ENCODE peak calls at places on chromosomes 13 and 19, in seven cellular contexts. T, V, F, G, B, Z and H are unnamed samples.

GRCh38 chr13:23615677-23616076 is 45.5 kb downstream of the TNFRSF19 start:
- DNase-seq in V (no peak), Z (no peak), T (no peak), F (no peak), G (no peak), B (no peak), H (no peak)

GRCh38 chr19:7533925-7534480 is 1.5 kb upstream of the PNPLA6 start:
- DNase-seq in Z (peak; percentile 88), F (peak; percentile 80), V (peak; percentile 88), T (peak; percentile 91), B (peak; percentile 94), G (peak; percentile 79), H (peak; percentile 77)

GRCh38 chr19:5968431-5969373 is 9.2 kb downstream of the RANBP3 start:
- DNase-seq in Z (no peak), B (no peak), F (no peak), T (no peak), G (no peak), V (no peak), H (no peak)

GRCh38 chr19:5074830-5075394 is 106.0 kb downstream of the KDM4B start:
- DNase-seq in Z (no peak), T (no peak), F (no peak), G (no peak), V (no peak), B (no peak), H (no peak)

GRCh38 chr19:5281588-5281987 is 59.0 kb downstream of the PTPRS start:
- DNase-seq in Z (peak; percentile 84), V (peak; percentile 27), B (peak; percentile 93), T (peak; percentile 22), F (no peak), G (no peak), H (no peak)

GRCh38 chr13:90950134-90950533 is 397.4 kb upstream of the MIR17HG start:
- DNase-seq in F (no peak), V (no peak), B (no peak), T (no peak), G (no peak), Z (no peak), H (no peak)

GRCh38 chr13:100710176-100710575 is 35.6 kb upstream of the TMTC4 start:
- DNase-seq in T (no peak), B (no peak), F (no peak), G (no peak), V (no peak), Z (no peak), H (no peak)

GRCh38 chr13:52348983-52349780 is 56.8 kb downstream of the THSD1 start:
- DNase-seq in G (no peak), Z (no peak), T (no peak), F (no peak), B (no peak), V (no peak), H (no peak)

GRCh38 chr13:113854238-113855011 is 9.5 kb downstream of the GAS6 start:
- DNase-seq in Z (peak; percentile 61), T (no peak), B (peak; percentile 82), F (peak; percentile 49), G (no peak), V (no peak), H (no peak)

GRCh38 chr13:44128522-44128921 is 245.1 kb upstream of the SERP2 start:
- DNase-seq in G (no peak), V (no peak), B (no peak), F (no peak), T (no peak), Z (peak; percentile 25), H (no peak)

GRCh38 chr19:36417752-36418286 is 625 bp downstream of the ZFP82 start:
- DNase-seq in V (no peak), T (no peak), F (peak; percentile 54), B (no peak), G (no peak), Z (no peak), H (no peak)

GRCh38 chr19:40674291-40674690 is 16.2 kb downstream of the NUMBL start:
- DNase-seq in T (no peak), Z (no peak), B (no peak), G (no peak), V (no peak), F (no peak), H (no peak)

GRCh38 chr13:24459234-24459633 is 53.3 kb downstream of the PARP4 start:
- DNase-seq in Z (no peak), F (no peak), G (no peak), B (no peak), T (no peak), V (no peak), H (no peak)

GRCh38 chr19:54552913-54553310 is 20.7 kb upstream of the LILRA2 start:
- DNase-seq in Z (no peak), V (no peak), F (no peak), G (no peak), B (no peak), T (no peak), H (no peak)

GRCh38 chr19:54548806-54549205 is 24.8 kb upstream of the LILRA2 start:
- DNase-seq in G (no peak), B (no peak), V (no peak), Z (no peak), F (no peak), T (no peak), H (no peak)

GRCh38 chr19:54551293-54551692 is 22.3 kb upstream of the LILRA2 start:
- DNase-seq in Z (no peak), F (no peak), G (peak; percentile 19), V (no peak), B (no peak), T (no peak), H (no peak)

GRCh38 chr19:54551950-54552912 is 21.4 kb upstream of the LILRA2 start:
- DNase-seq in T (peak; percentile 21), Z (peak; percentile 28), B (no peak), F (no peak), G (no peak), V (no peak), H (no peak)

GRCh38 chr19:54549224-54549623 is 24.4 kb upstream of the LILRA2 start:
- DNase-seq in T (no peak), V (no peak), F (no peak), G (no peak), B (no peak), Z (no peak), H (no peak)
- H3K9me3 ChIP-seq in T (no peaks in the 10 kb centered on the region), V (no peaks in the 10 kb centered on the region), F (peaks cover 85% of the 10 kb centered on the region), G (no peaks in the 10 kb centered on the region), B (no peaks in the 10 kb centered on the region), Z (peaks cover 4% of the 10 kb centered on the region), H (no peaks in the 10 kb centered on the region)

DNA sequence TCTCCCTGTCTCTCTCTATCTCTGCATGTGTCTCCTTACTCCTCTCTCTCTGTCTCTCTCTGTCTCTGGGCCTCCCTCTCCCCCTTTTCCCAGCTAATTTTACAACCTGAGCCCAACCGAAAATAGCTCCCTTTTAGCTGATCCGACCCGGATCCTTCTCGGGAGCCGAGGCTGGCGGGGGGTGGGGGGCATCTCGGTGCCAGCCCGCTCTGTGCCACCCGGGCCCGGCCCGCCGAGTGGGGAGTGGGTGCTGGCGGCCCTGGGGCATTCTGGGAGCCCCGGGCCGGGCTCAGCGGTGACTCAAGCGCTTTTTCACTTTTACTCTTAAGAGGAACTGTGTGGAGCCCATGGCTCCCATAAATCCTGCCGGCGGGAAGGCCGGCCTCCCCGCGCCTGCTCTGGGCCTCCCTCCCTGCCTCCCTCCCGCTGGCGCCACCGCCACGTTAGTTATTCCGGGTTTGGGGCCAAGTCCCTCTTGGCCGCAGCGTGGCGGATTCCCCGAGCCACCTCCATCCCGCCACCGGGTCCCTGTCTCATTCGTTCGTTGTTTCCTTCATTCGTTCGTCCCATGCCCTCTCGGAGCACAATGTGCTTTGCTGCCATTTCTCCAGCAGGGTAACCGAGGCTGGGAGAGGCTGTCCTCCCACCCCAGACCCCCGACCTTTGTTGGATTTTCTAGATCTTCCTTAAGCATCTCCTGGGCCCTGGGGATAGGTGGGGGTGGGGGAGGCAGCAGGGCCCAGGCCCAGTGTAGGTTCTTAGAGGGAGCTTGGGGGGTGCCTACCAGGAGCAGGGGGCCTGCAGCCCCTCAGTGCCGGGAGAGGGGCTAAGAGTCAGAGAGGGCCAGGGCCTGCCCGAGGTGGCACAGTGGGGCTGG is 3.2 kb downstream of the NFIC start:
- DNase-seq in V (peak; percentile 72), G (no peak), Z (peak; percentile 71), T (peak; percentile 63), F (no peak), B (peak; percentile 92), H (no peak)
- H3K27ac ChIP-seq in V (peak overlapping the region; percentile 99), G (no peak overlapping the region), Z (peak overlapping the region; percentile 97), T (peak overlapping the region; percentile 94), F (no peak overlapping the region), B (peak overlapping the region; percentile 100), H (peak overlapping the region; percentile 58)

GRCh38 chr19:12843328-12843727 is 5.0 kb downstream of the MAST1 start:
- DNase-seq in G (no peak), F (no peak), T (no peak), V (no peak), B (no peak), Z (no peak), H (no peak)
- H3K27me3 ChIP-seq in G (peaks cover 36% of the 10 kb centered on the region), F (no peaks in the 10 kb centered on the region), T (peaks cover 93% of the 10 kb centered on the region), V (peaks cover 54% of the 10 kb centered on the region), B (peaks cover 10% of the 10 kb centered on the region), Z (peaks cover 87% of the 10 kb centered on the region), H (peaks cover 50% of the 10 kb centered on the region)

GRCh38 chr13:20287976-20288375 is 55.9 kb upstream of the GJB6 start:
- DNase-seq in G (no peak), T (no peak), Z (no peak), V (no peak), B (no peak), F (no peak), H (no peak)

GRCh38 chr13:20291037-20291436 is 58.9 kb upstream of the GJB6 start:
- DNase-seq in T (peak; percentile 39), F (no peak), Z (no peak), G (no peak), B (no peak), V (no peak), H (no peak)

GRCh38 chr13:20288561-20288960 is 56.4 kb upstream of the GJB6 start:
- DNase-seq in V (no peak), T (no peak), Z (no peak), F (no peak), B (no peak), G (no peak), H (no peak)

DNA sequence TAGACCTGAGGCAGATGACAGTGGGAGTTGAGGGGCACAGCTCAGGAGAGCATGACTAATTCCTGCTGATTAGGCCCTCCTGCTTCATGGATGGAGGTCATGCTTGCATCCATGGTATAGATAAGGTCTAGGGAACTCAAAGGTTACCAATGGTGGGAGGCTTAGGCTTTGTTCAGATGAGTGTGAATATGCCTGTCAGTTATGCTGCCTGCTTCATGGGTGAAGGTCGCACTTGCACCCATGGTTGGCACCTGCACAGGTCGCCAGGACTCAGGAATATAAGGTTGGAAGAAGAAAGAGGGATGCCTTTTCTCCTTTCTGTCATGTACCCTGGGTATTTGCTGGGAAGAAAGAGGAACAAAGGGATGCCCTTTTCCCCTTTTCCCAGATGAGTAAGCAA is 53.4 kb upstream of the GJB6 start:
- DNase-seq in V (no peak), Z (no peak), T (no peak), G (no peak), B (no peak), F (no peak), H (no peak)
- H3K9me3 ChIP-seq in V (peaks cover 53% of the 10 kb centered on the region), Z (peaks cover 56% of the 10 kb centered on the region), T (peaks cover 34% of the 10 kb centered on the region), G (peaks cover 14% of the 10 kb centered on the region), B (peaks cover 43% of the 10 kb centered on the region), F (peaks cover 40% of the 10 kb centered on the region), H (peaks cover 18% of the 10 kb centered on the region)

DNA sequence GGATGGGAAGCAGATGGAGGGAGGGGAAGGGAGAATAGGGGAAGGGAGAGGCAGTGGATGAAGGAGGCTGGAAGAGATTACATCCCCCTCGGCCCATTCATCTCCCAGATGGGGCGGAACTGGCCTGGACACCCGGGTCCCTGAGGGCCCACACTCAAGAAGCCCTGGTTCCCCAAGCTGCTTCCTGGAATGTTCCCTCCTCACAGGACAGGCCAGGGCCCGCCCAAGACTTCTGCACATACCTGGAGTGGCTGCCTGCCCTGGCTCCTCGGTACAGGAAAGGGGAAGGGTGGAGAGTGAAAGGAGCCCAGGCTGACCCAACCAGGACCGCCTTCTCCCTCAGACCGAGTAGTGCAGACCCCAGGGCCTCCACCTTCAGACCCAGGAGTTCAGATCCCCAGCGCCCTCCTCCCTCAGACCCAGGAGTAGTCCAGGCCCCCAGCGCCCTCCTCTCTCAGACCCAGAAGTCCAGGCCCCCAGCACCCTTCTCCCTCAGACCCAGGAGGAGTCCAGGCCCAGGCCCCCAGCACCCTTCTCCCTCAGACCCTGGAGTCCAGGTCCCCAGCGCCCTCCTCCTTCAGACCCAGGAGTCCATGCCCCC is 489 bp downstream of the NTF4 start:
- DNase-seq in B (no peak), T (no peak), Z (no peak), G (no peak), F (no peak), V (no peak), H (no peak)
- H3K27ac ChIP-seq in B (no peak overlapping the region), T (no peak overlapping the region), Z (no peak overlapping the region), G (no peak overlapping the region), F (no peak overlapping the region), V (no peak overlapping the region), H (no peak overlapping the region)